ENCODE peak calls at places on chromosomes 12 and 14, in eight cellular contexts. B is activated CD8-positive, alpha-beta T cell treated with anti-CD3 and anti-CD28 coated beads for 36 hours; T is AG04450; E is AG20443; O is NCI-H1694 treated with DMSO at 0.1 percent for 48 hours; K is WTC11; W is HEK293T; I is foreskin fibroblast. A is an unnamed sample.

GRCh38 chr14:88013750-88014349 is 8.9 kb downstream of the GPR65 start:
- DNase-seq in B (peak), T (peak), E (peak), O (peak), K (peak), W (peak), I (peak), A (peak)

GRCh38 chr12:44774815-44775411 is 101.2 kb downstream of the NELL2 start:
- DNase-seq in B (peak), T (no peak), E (peak), O (no peak), K (peak), W (peak), I (peak), A (no peak)

GRCh38 chr12:102685172-102685571 is 204.8 kb upstream of the IGF1 start:
- DNase-seq in B (no peak), T (no peak), E (no peak), O (no peak), K (no peak), W (no peak), I (no peak), A (no peak)

GRCh38 chr12:127726928-127727327 is 540.0 kb upstream of the TMEM132C start:
- DNase-seq in B (no peak), T (no peak), E (no peak), O (no peak), K (no peak), W (no peak), I (no peak), A (no peak)

GRCh38 chr12:103852498-103852992 is 11.5 kb upstream of the NT5DC3 start:
- DNase-seq in B (no peak), T (no peak), E (no peak), O (no peak), K (no peak), W (no peak), I (no peak), A (no peak)

GRCh38 chr12:131618303-131618658 is 92.6 kb upstream of the SFSWAP start:
- DNase-seq in B (no peak), T (no peak), E (no peak), O (no peak), K (peak), W (no peak), I (peak), A (no peak)

GRCh38 chr12:69392146-69392928 is 32.8 kb downstream of the YEATS4 start:
- DNase-seq in B (no peak), T (no peak), E (no peak), O (no peak), K (no peak), W (no peak), I (peak), A (no peak)

GRCh38 chr14:39175445-39176262 is 600 bp downstream of the PNN start:
- DNase-seq in B (peak), T (no peak), E (peak), O (peak), K (peak), W (peak), I (peak), A (no peak)

GRCh38 chr14:76294876-76295275 is 81.1 kb upstream of the ESRRB start:
- DNase-seq in B (no peak), T (no peak), E (no peak), O (no peak), K (no peak), W (no peak), I (no peak), A (no peak)

GRCh38 chr14:64789696-64790095 is 85.5 kb downstream of the PLEKHG3 start:
- DNase-seq in B (no peak), T (no peak), E (no peak), O (no peak), K (no peak), W (no peak), I (no peak), A (no peak)

GRCh38 chr12:121224591-121224990 is 14.7 kb downstream of the P2RX4 start:
- DNase-seq in B (peak), T (no peak), E (peak), O (no peak), K (no peak), W (no peak), I (no peak), A (no peak)

GRCh38 chr12:57898308-57898970 is 42.9 kb upstream of the ATP23 start:
- DNase-seq in B (peak), T (no peak), E (no peak), O (peak), K (no peak), W (no peak), I (peak), A (no peak)

GRCh38 chr14:74519316-74520074 is 25.9 kb downstream of the ISCA2 start:
- DNase-seq in B (no peak), T (no peak), E (no peak), O (no peak), K (no peak), W (no peak), I (no peak), A (no peak)

GRCh38 chr12:67925077-67925476 is 64.2 kb upstream of the IFNG-AS1 start:
- DNase-seq in B (no peak), T (no peak), E (no peak), O (no peak), K (no peak), W (no peak), I (no peak), A (no peak)

GRCh38 chr14:77063581-77064289 is 34.3 kb upstream of the CIPC start:
- DNase-seq in B (no peak), T (no peak), E (no peak), O (peak), K (no peak), W (no peak), I (no peak), A (no peak)

GRCh38 chr12:49750027-49750977 is 8.9 kb downstream of the TMBIM6 start:
- DNase-seq in B (peak), T (no peak), E (no peak), O (no peak), K (no peak), W (no peak), I (peak), A (peak)

GRCh38 chr12:95117178-95117599 is 43.8 kb upstream of the NR2C1 start:
- DNase-seq in B (peak), T (peak), E (peak), O (peak), K (peak), W (peak), I (peak), A (no peak)

GRCh38 chr12:131831021-131831571 is 2.9 kb downstream of the MMP17 start:
- DNase-seq in B (peak), T (no peak), E (no peak), O (peak), K (peak), W (no peak), I (peak), A (no peak)

GRCh38 chr14:35384386-35385041 is 20.0 kb downstream of the NFKBIA start:
- DNase-seq in B (no peak), T (peak), E (peak), O (no peak), K (no peak), W (no peak), I (peak), A (no peak)

GRCh38 chr12:122841544-122842321 is 6.5 kb downstream of the HIP1R start:
- DNase-seq in B (no peak), T (no peak), E (peak), O (no peak), K (no peak), W (no peak), I (peak), A (no peak)

GRCh38 chr12:64694130-64695078 is 64.8 kb downstream of the GNS start:
- DNase-seq in B (no peak), T (no peak), E (no peak), O (no peak), K (no peak), W (no peak), I (no peak), A (no peak)

GRCh38 chr14:24911324-24912095 is 138.4 kb downstream of the STXBP6 start:
- DNase-seq in B (no peak), T (no peak), E (peak), O (no peak), K (no peak), W (no peak), I (peak), A (no peak)

GRCh38 chr14:76576047-76576741 is 185.1 kb upstream of the VASH1 start:
- DNase-seq in B (no peak), T (no peak), E (no peak), O (peak), K (no peak), W (no peak), I (peak), A (no peak)

GRCh38 chr14:104844306-104845032 is 20.6 kb upstream of the CEP170B start:
- DNase-seq in B (no peak), T (no peak), E (no peak), O (no peak), K (peak), W (no peak), I (no peak), A (no peak)